ENCODE peak calls at places on chromosomes 12 and 14, in five cellular contexts. A is astrocyte of the cerebellum, P is OCI-LY7, M is tibial nerve, R is trophoblast cell. W is an unnamed sample.
A peak's percentile ranks its signal among the peaks of the same experiment; 100 is the strongest.

GRCh38 chr12:103924761-103925641 is 5.2 kb upstream of the HSP90B1 start:
- DNase-seq in P (no peak), M (no peak), A (peak; percentile 77), R (no peak), W (peak; percentile 82)

GRCh38 chr12:29519585-29520182 is 22.2 kb upstream of the OVCH1 start:
- DNase-seq in A (peak; percentile 60), R (peak; percentile 64), M (peak; percentile 64), P (peak; percentile 44), W (peak; percentile 83)

GRCh38 chr14:51453869-51454268 is 197.8 kb upstream of the FRMD6 start:
- DNase-seq in A (no peak), M (no peak), P (no peak), R (no peak), W (no peak)

GRCh38 chr14:53963491-53964227 is 7.0 kb upstream of the BMP4 start:
- DNase-seq in M (no peak), R (peak; percentile 45), P (no peak), A (no peak), W (peak; percentile 32)

GRCh38 chr12:119780786-119781434 is 96.2 kb downstream of the CIT start:
- DNase-seq in R (peak; percentile 86), M (peak; percentile 52), P (no peak), A (peak; percentile 40), W (peak; percentile 65)

GRCh38 chr12:124593176-124593575 is 25.8 kb upstream of the NCOR2 start:
- DNase-seq in A (no peak), M (no peak), R (no peak), P (no peak), W (no peak)

GRCh38 chr12:27009926-27010325 is 4.3 kb downstream of the TM7SF3 start:
- DNase-seq in M (no peak), A (no peak), R (peak; percentile 96), P (peak; percentile 58), W (no peak)

GRCh38 chr12:19110541-19110940 is 19.0 kb upstream of the PLEKHA5 start:
- DNase-seq in M (no peak), P (no peak), A (no peak), R (peak; percentile 83), W (peak; percentile 51)

GRCh38 chr14:57865450-57866198 is at the start of gene SLC35F4:
- DNase-seq in A (no peak), R (no peak), M (no peak), P (no peak), W (peak; percentile 23)

GRCh38 chr14:26872510-26872909 is 274.7 kb upstream of the NOVA1 start:
- DNase-seq in P (no peak), R (peak; percentile 35), A (peak; percentile 29), M (no peak), W (peak; percentile 96)

GRCh38 chr12:77686760-77687159 is 143.9 kb upstream of the NAV3 start:
- DNase-seq in A (peak; percentile 24), M (no peak), R (no peak), P (no peak), W (peak; percentile 33)

GRCh38 chr14:31360919-31361662 is 59.3 kb downstream of the HEATR5A start:
- DNase-seq in A (no peak), R (peak; percentile 82), M (no peak), P (no peak), W (peak; percentile 20)

GRCh38 chr12:77965790-77966189 is 135.1 kb downstream of the NAV3 start:
- DNase-seq in A (no peak), R (no peak), M (no peak), P (no peak), W (no peak)

DNA sequence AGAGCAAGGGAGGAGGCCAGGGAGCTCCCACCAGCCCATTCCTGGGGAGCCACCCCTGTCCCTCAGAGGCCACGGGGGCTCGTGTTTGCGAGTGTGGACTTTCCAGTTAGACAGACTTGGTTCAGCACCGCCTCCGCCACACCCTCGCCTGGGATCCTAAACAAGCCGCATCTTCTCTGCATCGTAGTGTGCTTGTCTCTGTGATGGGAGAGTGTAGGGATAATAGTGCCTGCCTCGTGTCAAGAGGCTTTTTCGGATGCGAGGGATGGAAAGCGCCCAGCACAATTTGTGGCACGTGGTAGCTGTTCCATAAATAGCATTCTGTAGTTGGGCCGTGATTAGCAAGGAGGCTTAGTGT is 1.3 kb upstream of the PPP1R13B start:
- DNase-seq in A (no peak), P (no peak), R (peak; percentile 12), M (no peak), W (no peak)
- H3K4me3 ChIP-seq in A (no peak overlapping the region), P (no peak overlapping the region), R (no peak overlapping the region), M (peak overlapping the region; percentile 70), W (no peak overlapping the region)

GRCh38 chr14:101075025-101075800 is 171.7 kb upstream of the RTL1 start:
- DNase-seq in A (no peak), R (no peak), P (no peak), M (no peak), W (no peak)

GRCh38 chr14:101075801-101076413 is 172.4 kb upstream of the RTL1 start:
- DNase-seq in M (no peak), R (no peak), A (no peak), P (no peak), W (no peak)

GRCh38 chr14:101078105-101078891 is 174.8 kb upstream of the RTL1 start:
- DNase-seq in A (no peak), R (no peak), P (no peak), M (no peak), W (no peak)

GRCh38 chr14:101077511-101078074 is 174.1 kb upstream of the RTL1 start:
- DNase-seq in P (no peak), R (no peak), A (no peak), M (no peak), W (peak; percentile 23)

DNA sequence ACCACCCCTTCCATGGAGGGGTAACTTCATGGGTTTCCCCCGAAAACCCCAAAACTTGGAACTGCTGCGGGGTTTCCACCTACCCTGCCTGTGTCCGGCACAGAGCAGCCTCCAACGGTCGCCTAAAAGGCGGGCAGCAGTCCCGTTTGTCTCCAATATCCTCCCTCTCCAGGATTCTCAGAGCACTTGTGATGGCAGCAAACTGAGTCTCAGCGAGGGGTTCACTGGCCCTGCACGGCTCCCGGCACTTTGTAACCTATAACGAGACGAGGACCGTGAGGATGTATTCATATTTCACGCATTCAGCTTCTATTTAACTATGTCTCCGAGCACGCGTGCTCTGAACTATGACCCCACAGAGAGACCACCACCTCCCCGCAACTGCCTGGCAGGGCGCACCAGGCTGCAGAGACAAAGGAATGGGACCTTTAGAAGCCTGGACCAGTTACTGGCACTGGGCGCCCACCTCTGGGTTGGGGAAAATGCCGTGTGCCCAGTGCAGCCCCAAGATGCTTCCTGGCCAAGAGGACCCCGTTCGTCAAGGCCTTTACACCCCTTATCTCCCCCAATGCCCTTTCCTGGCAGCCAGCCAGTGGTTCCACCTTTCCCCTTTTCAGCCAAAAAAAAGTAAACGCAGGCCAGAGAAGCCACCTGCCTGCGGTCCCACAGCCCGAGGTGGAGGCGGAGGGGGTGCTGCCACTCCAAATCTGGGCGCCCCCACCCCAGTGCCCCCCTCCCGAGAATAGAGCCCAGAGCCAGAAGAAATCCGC is 173.1 kb upstream of the RTL1 start:
- DNase-seq in M (no peak), R (no peak), P (no peak), A (no peak), W (no peak)
- H3K4me3 ChIP-seq in M (no peak overlapping the region), R (no peak overlapping the region), P (no peak overlapping the region), A (no peak overlapping the region), W (no peak overlapping the region)

GRCh38 chr14:92041203-92041602 is 1.3 kb upstream of the TRIP11 start:
- DNase-seq in M (no peak), R (no peak), A (no peak), P (peak; percentile 4), W (no peak)
- H3K4me3 ChIP-seq in M (peak overlapping the region; percentile 89), R (no peak overlapping the region), A (peak overlapping the region; percentile 88), P (peak overlapping the region; percentile 81), W (peak overlapping the region; percentile 95)

GRCh38 chr12:113463746-113464743 is 7.6 kb downstream of the LHX5 start:
- DNase-seq in R (no peak), M (no peak), P (no peak), A (no peak), W (no peak)

GRCh38 chr12:113462117-113462774 is 9.4 kb downstream of the LHX5 start:
- DNase-seq in A (peak; percentile 47), M (peak; percentile 75), R (peak; percentile 82), P (peak; percentile 61), W (peak; percentile 82)

GRCh38 chr12:113464852-113465719 is 6.6 kb downstream of the LHX5 start:
- DNase-seq in P (no peak), M (no peak), R (no peak), A (no peak), W (no peak)

GRCh38 chr12:113461666-113462065 is 10.0 kb downstream of the LHX5 start:
- DNase-seq in A (no peak), P (peak; percentile 67), R (peak; percentile 22), M (no peak), W (peak; percentile 23)

DNA sequence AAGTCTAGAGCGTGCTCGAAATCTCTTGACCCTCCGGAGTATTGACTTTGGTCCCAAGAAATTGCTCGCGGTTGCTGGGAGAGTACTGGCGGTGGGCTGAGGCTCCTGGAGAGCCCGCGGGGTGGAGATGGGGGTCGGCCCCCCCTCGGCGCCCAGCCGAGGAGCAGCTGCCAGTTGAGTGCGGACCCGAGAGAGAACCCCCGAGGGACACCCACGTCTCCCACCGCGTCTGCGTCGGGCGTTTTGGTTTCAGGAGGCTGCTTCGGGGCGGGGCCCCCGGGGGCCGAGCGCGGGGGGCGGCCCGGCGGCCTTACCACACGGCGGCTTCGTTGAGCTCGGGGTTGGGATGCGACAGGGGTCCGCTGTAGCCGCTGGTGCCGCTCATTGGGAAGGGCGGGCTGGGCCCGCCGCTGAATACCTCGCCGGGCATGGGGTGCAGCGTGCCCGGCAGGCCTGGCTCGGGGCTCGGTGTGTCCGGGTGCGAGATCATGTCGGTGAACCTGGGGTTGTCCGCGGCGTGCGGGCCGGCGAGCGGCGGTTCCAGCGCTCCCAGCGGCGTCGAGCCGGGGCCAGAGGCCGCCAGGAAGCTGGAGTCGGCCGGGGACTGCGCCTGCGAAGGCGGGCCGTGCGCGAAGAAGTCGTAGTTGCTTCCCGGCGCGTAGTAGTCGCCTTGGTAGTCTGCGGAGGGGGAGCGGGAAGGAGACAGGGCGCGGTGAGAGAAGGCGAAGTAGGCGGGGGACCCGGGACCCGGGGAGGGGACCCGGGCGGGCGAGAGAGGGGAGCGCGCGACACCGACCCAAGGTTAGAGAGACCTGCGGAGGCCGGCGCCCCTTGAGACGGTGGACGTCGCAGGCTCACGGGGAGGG is 8.6 kb downstream of the LHX5 start:
- DNase-seq in M (no peak), A (no peak), P (no peak), R (no peak), W (no peak)
- H3K4me3 ChIP-seq in M (peak overlapping the region; percentile 31), A (no peak overlapping the region), P (no peak overlapping the region), R (no peak overlapping the region), W (no peak overlapping the region)

DNA sequence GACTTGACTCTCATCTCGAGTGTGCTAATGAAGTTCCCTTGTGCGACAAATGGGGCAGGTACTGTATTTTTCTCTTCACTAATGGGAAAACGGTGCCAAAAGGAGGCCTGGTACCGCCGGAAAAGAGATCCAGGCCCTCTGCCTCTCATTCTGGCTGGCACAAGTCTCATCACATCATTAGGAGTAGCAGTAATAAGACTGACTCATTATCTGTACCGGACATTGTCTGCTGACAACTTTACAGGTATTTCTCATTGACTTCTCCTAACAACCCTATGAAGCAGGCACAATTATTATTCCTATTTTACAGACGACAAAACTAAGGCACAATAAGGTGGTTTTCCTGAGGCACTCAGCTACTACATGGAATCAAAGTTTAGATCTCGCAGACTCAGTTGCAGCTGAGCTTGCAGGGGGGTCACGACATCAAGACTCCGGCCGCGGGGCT is 651 bp downstream of the APPL2 start:
- DNase-seq in R (no peak), P (peak; percentile 7), M (no peak), A (no peak), W (no peak)
- H3K4me3 ChIP-seq in R (peak overlapping the region; percentile 99), P (peak overlapping the region; percentile 80), M (peak overlapping the region; percentile 94), A (peak overlapping the region; percentile 66), W (peak overlapping the region; percentile 74)

W was measured in fibroblast of pulmonary artery.